ENCODE peak calls at places on chromosome 13, in six cellular contexts. C is neuronal stem cell; I is CD4-positive, CD25-positive, alpha-beta regulatory T cell; W is aorta; X is heart left ventricle; P is heart right ventricle. T is an unnamed sample. For H3K9me3, the result is how much of the 10 kb centered on the place peaks cover.

GRCh38 chr13:25046985-25047660 is 48.8 kb upstream of the PABPC3 start:
- DNase-seq in P (no peak), C (peak), W (no peak), I (no peak), X (no peak), T (no peak)

GRCh38 chr13:78258304-78258703 is 339.7 kb upstream of the EDNRB start:
- DNase-seq in P (no peak), C (no peak), X (no peak), I (no peak), W (no peak), T (no peak)

GRCh38 chr13:114077121-114077937 is 55.1 kb downstream of the RASA3 start:
- DNase-seq in W (peak), X (peak), C (no peak), I (no peak), P (no peak), T (no peak)

GRCh38 chr13:41196011-41196410 is 1.6 kb upstream of the KBTBD7 start:
- DNase-seq in X (no peak), I (no peak), W (no peak), C (no peak), P (no peak), T (no peak)

GRCh38 chr13:30593001-30593400 is 24.7 kb upstream of the USPL1 start:
- DNase-seq in C (no peak), W (no peak), P (no peak), X (no peak), I (no peak), T (no peak)

GRCh38 chr13:93727301-93728141 is 500.9 kb downstream of the GPC6 start:
- DNase-seq in X (no peak), I (no peak), C (no peak), P (no peak), W (no peak), T (no peak)

GRCh38 chr13:102770435-102770834 is 3.2 kb downstream of the TEX30 start:
- DNase-seq in P (no peak), W (no peak), X (no peak), I (no peak), C (no peak), T (no peak)

GRCh38 chr13:113495494-113496251 is 5.2 kb upstream of the DCUN1D2 start:
- DNase-seq in X (no peak), P (no peak), C (no peak), I (no peak), W (no peak), T (no peak)

GRCh38 chr13:98279473-98280175 is 102.6 kb upstream of the RNF113B start:
- DNase-seq in W (peak), I (no peak), X (no peak), C (no peak), P (no peak), T (no peak)

GRCh38 chr13:38008636-38009035 is 139.1 kb upstream of the TRPC4 start:
- DNase-seq in X (no peak), P (no peak), I (no peak), W (no peak), C (no peak), T (no peak)

GRCh38 chr13:76016799-76017198 is 380.7 kb downstream of the LMO7 start:
- DNase-seq in I (no peak), P (no peak), W (no peak), C (peak), X (no peak), T (no peak)

GRCh38 chr13:95128045-95128643 is 173.1 kb downstream of the ABCC4 start:
- DNase-seq in I (no peak), C (no peak), P (no peak), X (no peak), W (no peak), T (no peak)

GRCh38 chr13:23634897-23635296 is 64.7 kb downstream of the TNFRSF19 start:
- DNase-seq in P (no peak), I (no peak), C (no peak), X (no peak), W (no peak), T (no peak)

GRCh38 chr13:69292789-69293425 is 814.7 kb upstream of the ATXN8OS start:
- DNase-seq in X (no peak), C (no peak), W (no peak), P (no peak), I (no peak), T (no peak)

GRCh38 chr13:69291292-69291906 is 816.2 kb upstream of the ATXN8OS start:
- DNase-seq in P (no peak), I (no peak), W (no peak), X (no peak), C (no peak), T (no peak)

DNA sequence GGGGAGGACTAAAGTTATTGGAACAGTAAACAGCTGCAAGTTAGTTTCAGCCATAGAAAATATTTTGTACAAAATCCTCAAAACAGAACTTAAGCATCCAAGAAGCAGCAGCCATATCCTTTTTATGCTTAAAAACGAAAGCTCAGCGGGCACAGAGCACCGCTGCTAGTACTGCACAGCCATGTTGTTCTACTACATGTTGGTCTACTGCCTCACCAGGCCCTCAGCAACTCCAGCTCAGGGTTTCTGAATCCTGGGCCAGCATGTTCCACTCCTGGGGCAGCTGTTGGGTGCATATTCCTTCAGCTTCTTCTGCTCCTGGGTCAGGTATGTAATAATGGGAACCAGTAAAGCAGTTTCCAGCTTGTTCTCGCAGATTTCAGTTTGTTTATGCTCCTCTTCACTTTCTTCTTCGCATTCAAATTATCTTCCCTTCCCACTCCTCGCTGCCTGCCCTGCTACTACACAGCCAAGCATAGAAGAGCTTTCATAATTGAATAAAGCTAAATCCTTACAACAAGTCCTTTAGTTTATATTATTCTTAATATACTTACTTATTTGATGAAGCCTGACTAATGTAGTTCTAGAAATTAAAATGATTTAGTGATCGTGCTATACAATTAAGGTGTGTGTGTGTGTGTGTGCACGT is 820.5 kb upstream of the ATXN8OS start:
- DNase-seq in P (no peak), C (no peak), I (no peak), X (no peak), W (no peak), T (no peak)
- H3K9me3 ChIP-seq in P (under half), C (under half), I (under half), X (under half), W (under half), T (under half)

GRCh38 chr13:46598820-46599180 is 45.8 kb downstream of the LRCH1 start:
- DNase-seq in I (no peak), X (no peak), C (no peak), P (no peak), W (no peak), T (no peak)
- H3K27ac ChIP-seq in I (no peak), X (peak), C (no peak), P (peak), W (no peak), T (peak)

DNA sequence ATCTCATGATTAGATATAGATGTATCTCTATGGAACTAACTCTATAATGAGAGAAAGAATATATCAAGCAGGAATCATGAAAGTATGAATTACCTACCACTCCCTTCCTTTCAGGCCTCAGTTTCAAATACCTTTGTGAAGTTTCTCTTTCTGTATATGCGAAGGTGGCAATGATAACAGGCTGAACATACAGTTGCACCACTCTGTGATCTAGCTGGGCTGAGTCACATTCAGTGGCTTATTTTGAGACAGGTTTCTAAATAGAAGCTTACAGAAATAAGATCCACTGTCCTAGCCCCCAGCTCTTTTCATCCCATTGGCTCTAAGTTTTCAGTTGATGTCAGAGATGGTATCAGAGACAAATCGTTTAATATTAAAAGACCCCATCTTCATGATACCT is 662.0 kb downstream of the SLITRK1 start:
- DNase-seq in I (no peak), C (no peak), W (no peak), X (no peak), P (no peak), T (no peak)
- H3K9me3 ChIP-seq in I (under half), C (under half), W (under half), X (under half), P (under half), T (under half)

DNA sequence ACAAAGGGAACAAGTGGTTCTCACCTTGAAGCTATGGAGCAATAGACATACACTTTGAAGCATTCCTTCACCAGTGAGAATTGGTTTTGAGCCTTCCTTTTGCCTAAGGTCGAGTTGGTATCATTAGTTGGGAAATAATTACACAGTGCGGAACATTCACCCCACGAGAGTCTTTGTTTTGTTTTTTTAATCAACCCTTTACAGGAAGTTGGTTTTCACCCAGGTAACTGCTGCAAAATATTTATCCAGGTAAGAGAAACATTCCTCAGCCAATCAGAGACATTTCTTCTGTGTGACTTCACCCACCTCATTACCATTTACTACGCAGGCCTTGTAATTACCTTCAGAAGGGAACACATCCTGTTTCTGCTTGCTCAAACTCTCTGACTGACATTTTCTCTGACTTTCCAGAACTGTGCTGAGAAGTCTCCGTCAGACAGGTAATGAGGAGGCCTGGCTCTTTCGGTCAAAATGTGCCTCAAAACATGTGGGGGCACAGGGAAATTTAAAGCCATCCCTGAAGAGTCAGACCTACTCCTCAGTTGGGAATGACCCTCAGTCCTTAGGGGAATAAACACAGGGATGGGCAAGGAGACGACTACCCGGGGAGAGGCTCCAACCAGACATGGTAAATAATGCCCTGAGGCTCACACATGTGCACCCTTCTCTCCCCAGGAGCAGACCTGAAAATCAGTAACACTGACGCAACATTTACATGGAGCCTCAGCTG is 22.7 kb upstream of the SERP2 start:
- DNase-seq in X (no peak), I (no peak), W (no peak), P (no peak), C (no peak), T (no peak)
- H3K27ac ChIP-seq in X (no peak), I (no peak), W (no peak), P (no peak), C (no peak), T (no peak)

GRCh38 chr13:27928353-27928804 is 8.6 kb downstream of the PDX1 start:
- DNase-seq in P (no peak), C (no peak), W (no peak), X (no peak), I (no peak), T (no peak)

GRCh38 chr13:27927444-27928352 is 7.9 kb downstream of the PDX1 start:
- DNase-seq in X (no peak), C (peak), P (no peak), I (no peak), W (no peak), T (no peak)

GRCh38 chr13:27925220-27925991 is 5.6 kb downstream of the PDX1 start:
- DNase-seq in W (no peak), I (no peak), P (no peak), X (no peak), C (no peak), T (no peak)

GRCh38 chr13:27924529-27925141 is 4.8 kb downstream of the PDX1 start:
- DNase-seq in C (peak), P (no peak), X (no peak), W (no peak), I (no peak), T (no peak)

GRCh38 chr13:27926644-27927434 is 7.0 kb downstream of the PDX1 start:
- DNase-seq in P (no peak), W (no peak), C (peak), I (no peak), X (no peak), T (no peak)
- H3K9me3 ChIP-seq in P (under half), W (under half), C (under half), I (under half), X (under half), T (under half)

DNA sequence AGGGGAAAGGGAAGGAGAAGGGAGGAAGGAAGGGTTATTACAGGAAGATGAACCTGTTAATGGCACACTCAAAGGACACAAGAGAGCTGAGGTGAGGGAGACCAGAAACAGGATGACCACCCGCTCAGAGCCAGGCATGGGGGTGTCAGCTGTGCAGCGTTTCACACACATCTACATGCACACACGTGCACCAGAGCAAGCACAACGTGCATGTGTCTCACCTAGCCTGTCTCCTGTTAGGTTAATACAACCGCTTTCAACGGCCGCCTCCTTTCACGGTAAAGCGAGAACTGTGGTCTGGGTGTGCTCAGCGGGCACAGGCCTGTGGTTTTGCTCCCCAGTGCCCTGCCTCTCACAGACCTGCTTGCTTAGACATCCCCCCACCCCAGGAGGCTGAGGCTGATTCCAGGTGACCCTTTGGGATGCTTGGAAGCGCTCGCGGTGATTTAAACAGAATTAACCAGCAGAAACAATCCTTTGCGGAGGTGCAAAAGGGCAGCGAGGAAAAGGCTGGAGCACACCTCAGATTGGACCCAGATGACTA is 27.4 kb downstream of the IRS2 start:
- DNase-seq in X (no peak), I (no peak), W (no peak), C (no peak), P (no peak), T (no peak)
- H3K27ac ChIP-seq in X (no peak), I (no peak), W (no peak), C (no peak), P (no peak), T (no peak)

GRCh38 chr13:54658771-54659170 is 1630.2 kb downstream of the OLFM4 start:
- DNase-seq in P (no peak), I (no peak), W (no peak), C (no peak), X (no peak), T (no peak)
- H3K9me3 ChIP-seq in P (under half), I (under half), W (under half), C (under half), X (under half), T (under half)

GRCh38 chr13:79549355-79550106 is 68.6 kb downstream of the NDFIP2 start:
- DNase-seq in I (no peak), X (no peak), P (no peak), C (no peak), W (no peak), T (no peak)
- H3K27ac ChIP-seq in I (no peak), X (no peak), P (no peak), C (no peak), W (no peak), T (no peak)

GRCh38 chr13:49853535-49853934 is 61.1 kb upstream of the KPNA3 start:
- DNase-seq in X (no peak), I (no peak), P (no peak), C (no peak), W (no peak), T (no peak)

GRCh38 chr13:49859568-49859967 is 67.1 kb upstream of the KPNA3 start:
- DNase-seq in X (no peak), P (no peak), C (no peak), W (no peak), I (no peak), T (no peak)

GRCh38 chr13:49858183-49858856 is 65.8 kb upstream of the KPNA3 start:
- DNase-seq in I (no peak), W (no peak), X (no peak), C (no peak), P (no peak), T (no peak)

GRCh38 chr13:49855930-49856329 is 63.4 kb upstream of the KPNA3 start:
- DNase-seq in X (no peak), I (no peak), P (no peak), C (no peak), W (no peak), T (no peak)
- H3K9me3 ChIP-seq in X (under half), I (under half), P (under half), C (under half), W (under half), T (under half)

T was measured in left ventricle myocardium inferior.